ENCODE peak calls at places on chromosomes 12 and 14, in six cellular contexts. H is H4; G is mucosa of gallbladder; M is transverse colon; U is effector memory CD8-positive, alpha-beta T cell; C is AG08395. B is an unnamed sample.

GRCh38 chr12:107126688-107127481 is 33.5 kb upstream of the CRY1 start:
- DNase-seq in H (peak), G (no peak), M (no peak), U (no peak), C (peak), B (peak)

GRCh38 chr14:60648169-60648933 is 926 bp downstream of the SIX1 start:
- DNase-seq in H (no peak), G (no peak), M (no peak), U (no peak), C (no peak), B (no peak)

GRCh38 chr12:14913381-14913781 is 25.0 kb downstream of the ERP27 start:
- DNase-seq in H (no peak), G (no peak), M (peak), U (no peak), C (no peak), B (no peak)

GRCh38 chr12:131196220-131196619 is 242.5 kb downstream of the ADGRD1 start:
- DNase-seq in H (no peak), G (no peak), M (no peak), U (no peak), C (no peak), B (no peak)

GRCh38 chr12:129840145-129840884 is 63.5 kb downstream of the TMEM132D start:
- DNase-seq in H (no peak), G (no peak), M (no peak), U (no peak), C (no peak), B (no peak)

GRCh38 chr14:64711039-64711438 is 6.8 kb downstream of the PLEKHG3 start:
- DNase-seq in H (no peak), G (no peak), M (no peak), U (no peak), C (no peak), B (no peak)

GRCh38 chr12:108173892-108174291 is 44.8 kb downstream of the WSCD2 start:
- DNase-seq in H (no peak), G (no peak), M (no peak), U (no peak), C (no peak), B (no peak)

GRCh38 chr12:88570103-88570502 is 10.2 kb downstream of the KITLG start:
- DNase-seq in H (no peak), G (no peak), M (no peak), U (no peak), C (no peak), B (no peak)

GRCh38 chr14:104766863-104767633 is 14.1 kb downstream of the SIVA1 start:
- DNase-seq in H (no peak), G (no peak), M (no peak), U (no peak), C (no peak), B (no peak)

GRCh38 chr12:88793091-88793490 is 212.8 kb upstream of the KITLG start:
- DNase-seq in H (no peak), G (no peak), M (no peak), U (no peak), C (peak), B (peak)

GRCh38 chr12:108773798-108774788 is 42.8 kb upstream of the CORO1C start:
- DNase-seq in H (peak), G (peak), M (peak), U (no peak), C (peak), B (peak)

GRCh38 chr12:122064034-122064777 is 14.3 kb upstream of the MLXIP start:
- DNase-seq in H (peak), G (peak), M (peak), U (no peak), C (peak), B (peak)

GRCh38 chr14:24094839-24095195 is 706 bp downstream of the PCK2 start:
- DNase-seq in H (no peak), G (no peak), M (no peak), U (no peak), C (peak), B (no peak)

GRCh38 chr12:79858518-79858917 is 76.4 kb downstream of the PPP1R12A start:
- DNase-seq in H (no peak), G (no peak), M (no peak), U (no peak), C (peak), B (peak)

GRCh38 chr14:22980672-22981089 is 1.7 kb downstream of the AJUBA start:
- DNase-seq in H (no peak), G (peak), M (peak), U (no peak), C (peak), B (peak)

GRCh38 chr14:21436567-21437062 is 19.3 kb downstream of the CHD8 start:
- DNase-seq in H (no peak), G (no peak), M (no peak), U (no peak), C (no peak), B (no peak)

GRCh38 chr12:2251485-2252179 is 198.8 kb downstream of the CACNA1C start:
- DNase-seq in H (no peak), G (no peak), M (no peak), U (no peak), C (no peak), B (no peak)

GRCh38 chr14:68619805-68620574 is 172.9 kb downstream of the ZFP36L1 start:
- DNase-seq in H (no peak), G (no peak), M (no peak), U (no peak), C (peak), B (peak)

GRCh38 chr12:30719060-30719459 is 23.4 kb upstream of the IPO8 start:
- DNase-seq in H (peak), G (no peak), M (no peak), U (no peak), C (peak), B (peak)

GRCh38 chr14:102046337-102047278 is 40.2 kb downstream of the HSP90AA1 start:
- DNase-seq in H (peak), G (peak), M (peak), U (no peak), C (peak), B (peak)

GRCh38 chr12:89693639-89694202 is 14.9 kb downstream of the ATP2B1 start:
- DNase-seq in H (no peak), G (no peak), M (no peak), U (no peak), C (no peak), B (no peak)

GRCh38 chr12:57087689-57088441 is 1.0 kb upstream of the NAB2 start:
- DNase-seq in H (peak), G (peak), M (peak), U (peak), C (peak), B (peak)

GRCh38 chr14:105168496-105168978 is at the start of gene JAG2:
- DNase-seq in H (no peak), G (no peak), M (peak), U (peak), C (no peak), B (no peak)

GRCh38 chr12:132415456-132416120 is 74.4 kb upstream of the FBRSL1 start:
- DNase-seq in H (no peak), G (no peak), M (no peak), U (no peak), C (no peak), B (no peak)

GRCh38 chr14:90239139-90239538 is 17.2 kb upstream of the PSMC1 start:
- DNase-seq in H (no peak), G (no peak), M (no peak), U (no peak), C (no peak), B (no peak)

B was measured in HFFc6.